ENCODE peak calls at places on chromosomes 6 and 20, in nine cellular contexts. One of them, this sample, is unnamed. For H3K4me1, the result is how much of the 10 kb centered on the place peaks cover.

GRCh38 chr6:44782198-44782597 is 394.7 kb downstream of the CDC5L start:
- DNase-seq in keratinocyte: no peak
- DNase-seq in CD8-positive, alpha-beta T cell: no peak
- DNase-seq in heart right ventricle: no peak
- DNase-seq in cardiac muscle cell: no peak
- DNase-seq in pancreas: no peak
- DNase-seq in adrenal gland: no peak
- DNase-seq in mucosa of descending colon: no peak
- DNase-seq in prostate gland: no peak
- DNase-seq in this sample: no peak

GRCh38 chr20:64041781-64042771 is 6.1 kb downstream of the C20orf204 start:
- DNase-seq in keratinocyte: no peak
- DNase-seq in CD8-positive, alpha-beta T cell: no peak
- DNase-seq in heart right ventricle: no peak
- DNase-seq in cardiac muscle cell: no peak
- DNase-seq in pancreas: peak
- DNase-seq in adrenal gland: no peak
- DNase-seq in mucosa of descending colon: no peak
- DNase-seq in prostate gland: no peak
- DNase-seq in this sample: no peak

GRCh38 chr6:150119256-150119655 is 23.6 kb upstream of the PPP1R14C start:
- DNase-seq in keratinocyte: no peak
- DNase-seq in CD8-positive, alpha-beta T cell: no peak
- DNase-seq in heart right ventricle: peak
- DNase-seq in cardiac muscle cell: no peak
- DNase-seq in pancreas: no peak
- DNase-seq in adrenal gland: no peak
- DNase-seq in mucosa of descending colon: no peak
- DNase-seq in prostate gland: no peak
- DNase-seq in this sample: no peak

GRCh38 chr6:142819603-142820335 is 125.2 kb downstream of the HIVEP2 start:
- DNase-seq in keratinocyte: no peak
- DNase-seq in CD8-positive, alpha-beta T cell: no peak
- DNase-seq in heart right ventricle: no peak
- DNase-seq in cardiac muscle cell: no peak
- DNase-seq in pancreas: no peak
- DNase-seq in adrenal gland: no peak
- DNase-seq in mucosa of descending colon: no peak
- DNase-seq in prostate gland: no peak
- DNase-seq in this sample: no peak

GRCh38 chr6:7879579-7879978 is 31.0 kb downstream of the TXNDC5 start:
- DNase-seq in keratinocyte: no peak
- DNase-seq in CD8-positive, alpha-beta T cell: no peak
- DNase-seq in heart right ventricle: no peak
- DNase-seq in cardiac muscle cell: no peak
- DNase-seq in pancreas: no peak
- DNase-seq in adrenal gland: no peak
- DNase-seq in mucosa of descending colon: no peak
- DNase-seq in prostate gland: no peak
- DNase-seq in this sample: no peak

GRCh38 chr6:42222450-42222849 is 4.8 kb upstream of the MRPS10 start:
- DNase-seq in keratinocyte: no peak
- DNase-seq in CD8-positive, alpha-beta T cell: no peak
- DNase-seq in heart right ventricle: no peak
- DNase-seq in cardiac muscle cell: no peak
- DNase-seq in pancreas: no peak
- DNase-seq in adrenal gland: no peak
- DNase-seq in mucosa of descending colon: no peak
- DNase-seq in prostate gland: no peak
- DNase-seq in this sample: no peak

GRCh38 chr20:46978871-46979536 is 84.4 kb downstream of the EYA2 start:
- DNase-seq in keratinocyte: no peak
- DNase-seq in CD8-positive, alpha-beta T cell: no peak
- DNase-seq in heart right ventricle: no peak
- DNase-seq in cardiac muscle cell: peak
- DNase-seq in pancreas: no peak
- DNase-seq in adrenal gland: no peak
- DNase-seq in mucosa of descending colon: no peak
- DNase-seq in prostate gland: no peak
- DNase-seq in this sample: no peak

GRCh38 chr6:167424060-167424673 is 99.3 kb downstream of the TTLL2 start:
- DNase-seq in keratinocyte: no peak
- DNase-seq in CD8-positive, alpha-beta T cell: no peak
- DNase-seq in heart right ventricle: no peak
- DNase-seq in cardiac muscle cell: no peak
- DNase-seq in pancreas: no peak
- DNase-seq in adrenal gland: no peak
- DNase-seq in mucosa of descending colon: no peak
- DNase-seq in prostate gland: no peak
- DNase-seq in this sample: no peak

GRCh38 chr20:14284443-14284842 is 53.0 kb downstream of the FLRT3 start:
- DNase-seq in keratinocyte: no peak
- DNase-seq in CD8-positive, alpha-beta T cell: no peak
- DNase-seq in heart right ventricle: no peak
- DNase-seq in cardiac muscle cell: no peak
- DNase-seq in pancreas: no peak
- DNase-seq in adrenal gland: no peak
- DNase-seq in mucosa of descending colon: no peak
- DNase-seq in prostate gland: no peak
- DNase-seq in this sample: no peak

GRCh38 chr20:51284161-51284560 is 258.4 kb downstream of the NFATC2 start:
- DNase-seq in keratinocyte: no peak
- DNase-seq in CD8-positive, alpha-beta T cell: no peak
- DNase-seq in heart right ventricle: no peak
- DNase-seq in cardiac muscle cell: no peak
- DNase-seq in pancreas: no peak
- DNase-seq in adrenal gland: no peak
- DNase-seq in mucosa of descending colon: no peak
- DNase-seq in prostate gland: no peak
- DNase-seq in this sample: no peak

GRCh38 chr6:30207619-30208295 is 5.4 kb downstream of the TRIM26 start:
- DNase-seq in keratinocyte: no peak
- DNase-seq in CD8-positive, alpha-beta T cell: no peak
- DNase-seq in heart right ventricle: peak
- DNase-seq in cardiac muscle cell: no peak
- DNase-seq in pancreas: no peak
- DNase-seq in adrenal gland: no peak
- DNase-seq in mucosa of descending colon: no peak
- DNase-seq in prostate gland: no peak
- DNase-seq in this sample: no peak

GRCh38 chr20:49938173-49939163 is 2.3 kb downstream of the RNF114 start:
- DNase-seq in keratinocyte: no peak
- DNase-seq in CD8-positive, alpha-beta T cell: no peak
- DNase-seq in heart right ventricle: peak
- DNase-seq in cardiac muscle cell: peak
- DNase-seq in pancreas: peak
- DNase-seq in adrenal gland: peak
- DNase-seq in mucosa of descending colon: no peak
- DNase-seq in prostate gland: no peak
- DNase-seq in this sample: peak

GRCh38 chr6:154234019-154234772 is 122.4 kb downstream of the IPCEF1 start:
- DNase-seq in keratinocyte: no peak
- DNase-seq in CD8-positive, alpha-beta T cell: no peak
- DNase-seq in heart right ventricle: no peak
- DNase-seq in cardiac muscle cell: no peak
- DNase-seq in pancreas: no peak
- DNase-seq in adrenal gland: no peak
- DNase-seq in mucosa of descending colon: no peak
- DNase-seq in prostate gland: no peak
- DNase-seq in this sample: no peak

GRCh38 chr6:45301348-45302142 is 26.6 kb upstream of the RUNX2 start:
- DNase-seq in keratinocyte: no peak
- DNase-seq in CD8-positive, alpha-beta T cell: no peak
- DNase-seq in heart right ventricle: no peak
- DNase-seq in cardiac muscle cell: no peak
- DNase-seq in pancreas: no peak
- DNase-seq in adrenal gland: no peak
- DNase-seq in mucosa of descending colon: no peak
- DNase-seq in prostate gland: no peak
- DNase-seq in this sample: no peak

GRCh38 chr6:25389501-25389900 is 110.3 kb downstream of the CARMIL1 start:
- DNase-seq in keratinocyte: peak
- DNase-seq in CD8-positive, alpha-beta T cell: no peak
- DNase-seq in heart right ventricle: no peak
- DNase-seq in cardiac muscle cell: no peak
- DNase-seq in pancreas: no peak
- DNase-seq in adrenal gland: no peak
- DNase-seq in mucosa of descending colon: no peak
- DNase-seq in prostate gland: no peak
- DNase-seq in this sample: no peak

GRCh38 chr6:93424303-93425064 is 5.1 kb upstream of the EPHA7 start:
- DNase-seq in keratinocyte: no peak
- DNase-seq in CD8-positive, alpha-beta T cell: no peak
- DNase-seq in heart right ventricle: no peak
- DNase-seq in cardiac muscle cell: peak
- DNase-seq in pancreas: no peak
- DNase-seq in adrenal gland: no peak
- DNase-seq in mucosa of descending colon: no peak
- DNase-seq in prostate gland: no peak
- DNase-seq in this sample: peak

GRCh38 chr6:24009319-24009718 is 116.7 kb upstream of the NRSN1 start:
- DNase-seq in keratinocyte: no peak
- DNase-seq in CD8-positive, alpha-beta T cell: no peak
- DNase-seq in heart right ventricle: no peak
- DNase-seq in cardiac muscle cell: no peak
- DNase-seq in pancreas: no peak
- DNase-seq in adrenal gland: no peak
- DNase-seq in mucosa of descending colon: no peak
- DNase-seq in prostate gland: no peak
- DNase-seq in this sample: no peak

GRCh38 chr6:111874030-111874425 is 776 bp upstream of the FYN start:
- DNase-seq in keratinocyte: no peak
- DNase-seq in CD8-positive, alpha-beta T cell: peak
- DNase-seq in heart right ventricle: peak
- DNase-seq in cardiac muscle cell: no peak
- DNase-seq in pancreas: no peak
- DNase-seq in adrenal gland: no peak
- DNase-seq in mucosa of descending colon: no peak
- DNase-seq in prostate gland: no peak
- DNase-seq in this sample: peak

DNA sequence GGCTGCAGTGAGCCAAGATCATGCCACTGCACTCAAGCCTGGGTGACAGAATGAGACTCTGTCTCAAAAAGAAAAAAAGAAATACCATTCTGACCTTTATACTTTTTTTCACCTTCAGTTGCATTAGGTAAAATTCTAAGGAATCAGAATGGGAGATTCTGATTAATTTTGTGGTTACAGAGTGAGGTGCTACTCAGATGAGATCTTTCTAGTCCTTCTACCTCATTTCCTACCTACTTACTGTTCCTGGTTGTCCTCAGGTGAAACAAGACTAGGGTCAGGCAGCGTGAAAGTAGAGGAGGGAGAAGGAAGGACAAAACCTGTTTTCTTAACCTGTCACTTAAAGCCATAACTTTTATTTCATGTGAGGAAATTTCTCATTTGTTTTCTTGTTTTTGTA is 63.7 kb downstream of the MTFR2 start:
- DNase-seq in keratinocyte: no peak
- DNase-seq in CD8-positive, alpha-beta T cell: no peak
- DNase-seq in heart right ventricle: no peak
- DNase-seq in cardiac muscle cell: no peak
- DNase-seq in pancreas: no peak
- DNase-seq in adrenal gland: no peak
- DNase-seq in mucosa of descending colon: no peak
- DNase-seq in prostate gland: no peak
- DNase-seq in this sample: no peak
- TF ChIP-seq CTCF in keratinocyte: no peak
- TF ChIP-seq CTCF in CD8-positive, alpha-beta T cell: no peak
- TF ChIP-seq CTCF in heart right ventricle: no peak
- TF ChIP-seq CTCF in cardiac muscle cell: no peak
- TF ChIP-seq CTCF in pancreas: no peak
- TF ChIP-seq CTCF in adrenal gland: no peak
- TF ChIP-seq CTCF in mucosa of descending colon: no peak
- TF ChIP-seq CTCF in prostate gland: no peak
- TF ChIP-seq CTCF in this sample: no peak

GRCh38 chr6:33885121-33886057 is 81.6 kb upstream of the MLN start:
- DNase-seq in keratinocyte: no peak
- DNase-seq in CD8-positive, alpha-beta T cell: no peak
- DNase-seq in heart right ventricle: no peak
- DNase-seq in cardiac muscle cell: no peak
- DNase-seq in pancreas: no peak
- DNase-seq in adrenal gland: no peak
- DNase-seq in mucosa of descending colon: no peak
- DNase-seq in prostate gland: no peak
- DNase-seq in this sample: no peak

GRCh38 chr6:33878541-33878940 is 74.7 kb upstream of the MLN start:
- DNase-seq in keratinocyte: no peak
- DNase-seq in CD8-positive, alpha-beta T cell: no peak
- DNase-seq in heart right ventricle: no peak
- DNase-seq in cardiac muscle cell: no peak
- DNase-seq in pancreas: no peak
- DNase-seq in adrenal gland: no peak
- DNase-seq in mucosa of descending colon: no peak
- DNase-seq in prostate gland: no peak
- DNase-seq in this sample: no peak

GRCh38 chr6:33880746-33881145 is 76.9 kb upstream of the MLN start:
- DNase-seq in keratinocyte: no peak
- DNase-seq in CD8-positive, alpha-beta T cell: no peak
- DNase-seq in heart right ventricle: no peak
- DNase-seq in cardiac muscle cell: no peak
- DNase-seq in pancreas: no peak
- DNase-seq in adrenal gland: no peak
- DNase-seq in mucosa of descending colon: no peak
- DNase-seq in prostate gland: no peak
- DNase-seq in this sample: no peak

GRCh38 chr6:33880104-33880678 is 76.4 kb upstream of the MLN start:
- DNase-seq in keratinocyte: no peak
- DNase-seq in CD8-positive, alpha-beta T cell: no peak
- DNase-seq in heart right ventricle: no peak
- DNase-seq in cardiac muscle cell: no peak
- DNase-seq in pancreas: no peak
- DNase-seq in adrenal gland: no peak
- DNase-seq in mucosa of descending colon: no peak
- DNase-seq in prostate gland: no peak
- DNase-seq in this sample: no peak

GRCh38 chr6:33882154-33882553 is 78.4 kb upstream of the MLN start:
- DNase-seq in keratinocyte: no peak
- DNase-seq in CD8-positive, alpha-beta T cell: no peak
- DNase-seq in heart right ventricle: peak
- DNase-seq in cardiac muscle cell: peak
- DNase-seq in pancreas: no peak
- DNase-seq in adrenal gland: no peak
- DNase-seq in mucosa of descending colon: no peak
- DNase-seq in prostate gland: peak
- DNase-seq in this sample: no peak
- H3K4me1 ChIP-seq in keratinocyte: under half
- H3K4me1 ChIP-seq in CD8-positive, alpha-beta T cell: under half
- H3K4me1 ChIP-seq in heart right ventricle: under half
- H3K4me1 ChIP-seq in cardiac muscle cell: under half
- H3K4me1 ChIP-seq in pancreas: under half
- H3K4me1 ChIP-seq in adrenal gland: under half
- H3K4me1 ChIP-seq in mucosa of descending colon: under half
- H3K4me1 ChIP-seq in prostate gland: under half
- H3K4me1 ChIP-seq in this sample: under half

GRCh38 chr6:139371421-139372253 is 2.8 kb downstream of the CITED2 start:
- DNase-seq in keratinocyte: no peak
- DNase-seq in CD8-positive, alpha-beta T cell: no peak
- DNase-seq in heart right ventricle: no peak
- DNase-seq in cardiac muscle cell: no peak
- DNase-seq in pancreas: no peak
- DNase-seq in adrenal gland: no peak
- DNase-seq in mucosa of descending colon: no peak
- DNase-seq in prostate gland: no peak
- DNase-seq in this sample: no peak
- H3K4me3 ChIP-seq in keratinocyte: peak
- H3K4me3 ChIP-seq in CD8-positive, alpha-beta T cell: peak
- H3K4me3 ChIP-seq in heart right ventricle: peak
- H3K4me3 ChIP-seq in cardiac muscle cell: peak
- H3K4me3 ChIP-seq in pancreas: peak
- H3K4me3 ChIP-seq in adrenal gland: no peak
- H3K4me3 ChIP-seq in mucosa of descending colon: no peak
- H3K4me3 ChIP-seq in prostate gland: peak
- H3K4me3 ChIP-seq in this sample: no peak

GRCh38 chr6:148528292-148528691 is 185.7 kb downstream of the SASH1 start:
- DNase-seq in keratinocyte: no peak
- DNase-seq in CD8-positive, alpha-beta T cell: no peak
- DNase-seq in heart right ventricle: no peak
- DNase-seq in cardiac muscle cell: no peak
- DNase-seq in pancreas: no peak
- DNase-seq in adrenal gland: no peak
- DNase-seq in mucosa of descending colon: no peak
- DNase-seq in prostate gland: no peak
- DNase-seq in this sample: no peak
- TF ChIP-seq CTCF in keratinocyte: no peak
- TF ChIP-seq CTCF in CD8-positive, alpha-beta T cell: no peak
- TF ChIP-seq CTCF in heart right ventricle: peak
- TF ChIP-seq CTCF in cardiac muscle cell: no peak
- TF ChIP-seq CTCF in pancreas: no peak
- TF ChIP-seq CTCF in adrenal gland: no peak
- TF ChIP-seq CTCF in mucosa of descending colon: no peak
- TF ChIP-seq CTCF in prostate gland: no peak
- TF ChIP-seq CTCF in this sample: peak